ENCODE peak calls at places on chromosome X, in six cellular contexts. One of them, this sample, is unnamed.

GRCh38 chrX:46125139-46125538 is 420.1 kb downstream of the ZNF674 start:
- DNase-seq in IMR-90: no peak
- DNase-seq in mesenchymal stem cell: peak; percentile 2
- DNase-seq in H9: no peak
- DNase-seq in H1: no peak
- DNase-seq in mesendoderm: no peak
- DNase-seq in this sample: no peak

GRCh38 chrX:107628662-107629532 is 587 bp downstream of the PRPS1 start:
- DNase-seq in IMR-90: peak; percentile 6
- DNase-seq in mesenchymal stem cell: peak; percentile 39
- DNase-seq in H9: peak; percentile 45
- DNase-seq in H1: no peak
- DNase-seq in mesendoderm: peak; percentile 59
- DNase-seq in this sample: no peak

GRCh38 chrX:50769389-50770063 is 44.5 kb downstream of the SHROOM4 start:
- DNase-seq in IMR-90: no peak
- DNase-seq in mesenchymal stem cell: no peak
- DNase-seq in H9: no peak
- DNase-seq in H1: no peak
- DNase-seq in mesendoderm: no peak
- DNase-seq in this sample: no peak

GRCh38 chrX:21932277-21932996 is 8.1 kb upstream of the SMS start:
- DNase-seq in IMR-90: peak; percentile 97
- DNase-seq in mesenchymal stem cell: peak; percentile 93
- DNase-seq in H9: no peak
- DNase-seq in H1: no peak
- DNase-seq in mesendoderm: no peak
- DNase-seq in this sample: no peak

GRCh38 chrX:34884693-34885277 is 57.8 kb upstream of the FAM47B start:
- DNase-seq in IMR-90: peak; percentile 88
- DNase-seq in mesenchymal stem cell: peak; percentile 87
- DNase-seq in H9: no peak
- DNase-seq in H1: no peak
- DNase-seq in mesendoderm: no peak
- DNase-seq in this sample: no peak

GRCh38 chrX:11381464-11381863 is 88.3 kb downstream of the AMELX start:
- DNase-seq in IMR-90: peak; percentile 63
- DNase-seq in mesenchymal stem cell: peak; percentile 66
- DNase-seq in H9: peak; percentile 32
- DNase-seq in H1: no peak
- DNase-seq in mesendoderm: peak; percentile 60
- DNase-seq in this sample: peak; percentile 15

GRCh38 chrX:2837961-2838360 is 9.2 kb downstream of the GYG2 start:
- DNase-seq in IMR-90: no peak
- DNase-seq in mesenchymal stem cell: no peak
- DNase-seq in H9: no peak
- DNase-seq in H1: no peak
- DNase-seq in mesendoderm: no peak
- DNase-seq in this sample: no peak

GRCh38 chrX:2794336-2794735 is 34.4 kb upstream of the GYG2 start:
- DNase-seq in IMR-90: no peak
- DNase-seq in mesenchymal stem cell: no peak
- DNase-seq in H9: no peak
- DNase-seq in H1: no peak
- DNase-seq in mesendoderm: no peak
- DNase-seq in this sample: no peak

GRCh38 chrX:71540801-71541545 is 8.1 kb downstream of the OGT start:
- DNase-seq in IMR-90: no peak
- DNase-seq in mesenchymal stem cell: no peak
- DNase-seq in H9: no peak
- DNase-seq in H1: no peak
- DNase-seq in mesendoderm: peak; percentile 24
- DNase-seq in this sample: no peak

GRCh38 chrX:102604327-102604726 is 5.0 kb downstream of the ARMCX5 start:
- DNase-seq in IMR-90: no peak
- DNase-seq in mesenchymal stem cell: no peak
- DNase-seq in H9: no peak
- DNase-seq in H1: no peak
- DNase-seq in mesendoderm: no peak
- DNase-seq in this sample: no peak

GRCh38 chrX:123797543-123798447 is 62.1 kb upstream of the XIAP start:
- DNase-seq in IMR-90: no peak
- DNase-seq in mesenchymal stem cell: no peak
- DNase-seq in H9: no peak
- DNase-seq in H1: no peak
- DNase-seq in mesendoderm: no peak
- DNase-seq in this sample: no peak

GRCh38 chrX:140762061-140762460 is 52.5 kb downstream of the LINC00632 start:
- DNase-seq in IMR-90: peak; percentile 74
- DNase-seq in mesenchymal stem cell: peak; percentile 81
- DNase-seq in H9: peak; percentile 45
- DNase-seq in H1: no peak
- DNase-seq in mesendoderm: peak; percentile 76
- DNase-seq in this sample: peak; percentile 43

GRCh38 chrX:117092641-117093040 is 629.9 kb upstream of the CT83 start:
- DNase-seq in IMR-90: no peak
- DNase-seq in mesenchymal stem cell: no peak
- DNase-seq in H9: no peak
- DNase-seq in H1: no peak
- DNase-seq in mesendoderm: no peak
- DNase-seq in this sample: no peak

GRCh38 chrX:106220177-106220576 is 52.1 kb downstream of the PWWP3B start:
- DNase-seq in IMR-90: no peak
- DNase-seq in mesenchymal stem cell: no peak
- DNase-seq in H9: no peak
- DNase-seq in H1: no peak
- DNase-seq in mesendoderm: peak; percentile 2
- DNase-seq in this sample: no peak

GRCh38 chrX:40727093-40727492 is 8.2 kb downstream of the MED14 start:
- DNase-seq in IMR-90: no peak
- DNase-seq in mesenchymal stem cell: no peak
- DNase-seq in H9: no peak
- DNase-seq in H1: no peak
- DNase-seq in mesendoderm: no peak
- DNase-seq in this sample: no peak

GRCh38 chrX:19991350-19991718 is 473 bp upstream of the BCLAF3 start:
- DNase-seq in IMR-90: no peak
- DNase-seq in mesenchymal stem cell: no peak
- DNase-seq in H9: no peak
- DNase-seq in H1: no peak
- DNase-seq in mesendoderm: no peak
- DNase-seq in this sample: no peak

GRCh38 chrX:138925330-138925729 is 213.8 kb upstream of the FGF13 start:
- DNase-seq in IMR-90: peak; percentile 27
- DNase-seq in mesenchymal stem cell: peak; percentile 63
- DNase-seq in H9: no peak
- DNase-seq in H1: no peak
- DNase-seq in mesendoderm: peak; percentile 32
- DNase-seq in this sample: no peak

GRCh38 chrX:30577362-30577961 is at the start of gene TASL:
- DNase-seq in IMR-90: no peak
- DNase-seq in mesenchymal stem cell: no peak
- DNase-seq in H9: no peak
- DNase-seq in H1: no peak
- DNase-seq in mesendoderm: no peak
- DNase-seq in this sample: no peak

GRCh38 chrX:144637731-144638130 is 609.6 kb upstream of the SPANXN1 start:
- DNase-seq in IMR-90: no peak
- DNase-seq in mesenchymal stem cell: no peak
- DNase-seq in H9: no peak
- DNase-seq in H1: no peak
- DNase-seq in mesendoderm: no peak
- DNase-seq in this sample: no peak

GRCh38 chrX:72569786-72570185 is 2.9 kb downstream of the HDAC8 start:
- DNase-seq in IMR-90: peak; percentile 86
- DNase-seq in mesenchymal stem cell: peak; percentile 8
- DNase-seq in H9: no peak
- DNase-seq in H1: no peak
- DNase-seq in mesendoderm: no peak
- DNase-seq in this sample: no peak

GRCh38 chrX:153055827-153056748 is at the start of gene PNMA3:
- DNase-seq in IMR-90: no peak
- DNase-seq in mesenchymal stem cell: no peak
- DNase-seq in H9: peak; percentile 35
- DNase-seq in H1: no peak
- DNase-seq in mesendoderm: peak; percentile 4
- DNase-seq in this sample: no peak

GRCh38 chrX:68332156-68332823 is 101.0 kb downstream of the OPHN1 start:
- DNase-seq in IMR-90: no peak
- DNase-seq in mesenchymal stem cell: no peak
- DNase-seq in H9: no peak
- DNase-seq in H1: no peak
- DNase-seq in mesendoderm: no peak
- DNase-seq in this sample: no peak

GRCh38 chrX:111168314-111168713 is 72.3 kb downstream of the PAK3 start:
- DNase-seq in IMR-90: peak; percentile 0
- DNase-seq in mesenchymal stem cell: peak; percentile 24
- DNase-seq in H9: peak; percentile 29
- DNase-seq in H1: no peak
- DNase-seq in mesendoderm: peak; percentile 50
- DNase-seq in this sample: no peak

GRCh38 chrX:76253432-76253831 is 80.6 kb downstream of the PBDC1 start:
- DNase-seq in IMR-90: peak; percentile 56
- DNase-seq in mesenchymal stem cell: peak; percentile 58
- DNase-seq in H9: peak; percentile 38
- DNase-seq in H1: no peak
- DNase-seq in mesendoderm: peak; percentile 68
- DNase-seq in this sample: peak; percentile 23

GRCh38 chrX:21745756-21746155 is 12.2 kb downstream of the SMPX start:
- DNase-seq in IMR-90: peak; percentile 25
- DNase-seq in mesenchymal stem cell: peak; percentile 10
- DNase-seq in H9: no peak
- DNase-seq in H1: no peak
- DNase-seq in mesendoderm: peak; percentile 23
- DNase-seq in this sample: no peak

GRCh38 chrX:135740683-135741149 is 27.3 kb downstream of the CT45A3 start:
- DNase-seq in IMR-90: no peak
- DNase-seq in mesenchymal stem cell: no peak
- DNase-seq in H9: peak; percentile 39
- DNase-seq in H1: no peak
- DNase-seq in mesendoderm: no peak
- DNase-seq in this sample: no peak

GRCh38 chrX:22365460-22365859 is 92.7 kb downstream of the CBLL2 start:
- DNase-seq in IMR-90: peak; percentile 91
- DNase-seq in mesenchymal stem cell: peak; percentile 24
- DNase-seq in H9: no peak
- DNase-seq in H1: no peak
- DNase-seq in mesendoderm: no peak
- DNase-seq in this sample: no peak

GRCh38 chrX:47447607-47448006 is 35.4 kb downstream of the ZNF41 start:
- DNase-seq in IMR-90: no peak
- DNase-seq in mesenchymal stem cell: no peak
- DNase-seq in H9: no peak
- DNase-seq in H1: no peak
- DNase-seq in mesendoderm: no peak
- DNase-seq in this sample: no peak

GRCh38 chrX:47448165-47448806 is 34.7 kb downstream of the ZNF41 start:
- DNase-seq in IMR-90: no peak
- DNase-seq in mesenchymal stem cell: no peak
- DNase-seq in H9: no peak
- DNase-seq in H1: no peak
- DNase-seq in mesendoderm: no peak
- DNase-seq in this sample: no peak

GRCh38 chrX:47446971-47447370 is 36.1 kb downstream of the ZNF41 start:
- DNase-seq in IMR-90: no peak
- DNase-seq in mesenchymal stem cell: no peak
- DNase-seq in H9: no peak
- DNase-seq in H1: no peak
- DNase-seq in mesendoderm: no peak
- DNase-seq in this sample: no peak

GRCh38 chrX:47452112-47452511 is 30.9 kb downstream of the ZNF41 start:
- DNase-seq in IMR-90: no peak
- DNase-seq in mesenchymal stem cell: no peak
- DNase-seq in H9: no peak
- DNase-seq in H1: no peak
- DNase-seq in mesendoderm: no peak
- DNase-seq in this sample: no peak

GRCh38 chrX:47446431-47446830 is 36.6 kb downstream of the ZNF41 start:
- DNase-seq in IMR-90: no peak
- DNase-seq in mesenchymal stem cell: no peak
- DNase-seq in H9: no peak
- DNase-seq in H1: no peak
- DNase-seq in mesendoderm: peak; percentile 73
- DNase-seq in this sample: no peak
- H2BK15ac ChIP-seq in IMR-90: no peak overlapping the region
- H2BK15ac ChIP-seq in mesenchymal stem cell: no peak overlapping the region
- H2BK15ac ChIP-seq in H9: no peak overlapping the region
- H2BK15ac ChIP-seq in H1: no peak overlapping the region
- H2BK15ac ChIP-seq in mesendoderm: no peak overlapping the region
- H2BK15ac ChIP-seq in this sample: no peak overlapping the region

GRCh38 chrX:84192006-84192405 is 4.0 kb upstream of the RPS6KA6 start:
- DNase-seq in IMR-90: no peak
- DNase-seq in mesenchymal stem cell: no peak
- DNase-seq in H9: no peak
- DNase-seq in H1: no peak
- DNase-seq in mesendoderm: no peak
- DNase-seq in this sample: no peak

GRCh38 chrX:84186603-84187358 is 1.2 kb downstream of the RPS6KA6 start:
- DNase-seq in IMR-90: peak; percentile 5
- DNase-seq in mesenchymal stem cell: peak; percentile 4
- DNase-seq in H9: peak; percentile 43
- DNase-seq in H1: no peak
- DNase-seq in mesendoderm: peak; percentile 49
- DNase-seq in this sample: no peak

GRCh38 chrX:84188320-84188834 is 378 bp upstream of the RPS6KA6 start:
- DNase-seq in IMR-90: peak; percentile 64
- DNase-seq in mesenchymal stem cell: peak; percentile 63
- DNase-seq in H9: peak; percentile 62
- DNase-seq in H1: peak; percentile 34
- DNase-seq in mesendoderm: peak; percentile 76
- DNase-seq in this sample: no peak

GRCh38 chrX:84189125-84189524 is 1.1 kb upstream of the RPS6KA6 start:
- DNase-seq in IMR-90: no peak
- DNase-seq in mesenchymal stem cell: no peak
- DNase-seq in H9: no peak
- DNase-seq in H1: no peak
- DNase-seq in mesendoderm: peak; percentile 12
- DNase-seq in this sample: no peak

GRCh38 chrX:84187501-84188319 is at the start of gene RPS6KA6:
- DNase-seq in IMR-90: peak; percentile 22
- DNase-seq in mesenchymal stem cell: peak; percentile 40
- DNase-seq in H9: peak; percentile 39
- DNase-seq in H1: no peak
- DNase-seq in mesendoderm: peak; percentile 57
- DNase-seq in this sample: peak; percentile 49
- H4K8ac ChIP-seq in IMR-90: peak within 1 kb of the TSS; percentile 58
- H4K8ac ChIP-seq in mesenchymal stem cell: no peak within 1 kb of the TSS
- H4K8ac ChIP-seq in H9: no peak within 1 kb of the TSS
- H4K8ac ChIP-seq in H1: peak within 1 kb of the TSS; percentile 25
- H4K8ac ChIP-seq in mesendoderm: no peak within 1 kb of the TSS
- H4K8ac ChIP-seq in this sample: no peak within 1 kb of the TSS

GRCh38 chrX:132330156-132330729 is 111.0 kb upstream of the RAP2C start:
- DNase-seq in IMR-90: no peak
- DNase-seq in mesenchymal stem cell: no peak
- DNase-seq in H9: no peak
- DNase-seq in H1: no peak
- DNase-seq in mesendoderm: no peak
- DNase-seq in this sample: no peak
- H3K27ac ChIP-seq in IMR-90: no peak overlapping the region
- H3K27ac ChIP-seq in mesenchymal stem cell: no peak overlapping the region
- H3K27ac ChIP-seq in H9: no peak overlapping the region
- H3K27ac ChIP-seq in H1: no peak overlapping the region
- H3K27ac ChIP-seq in mesendoderm: no peak overlapping the region
- H3K27ac ChIP-seq in this sample: no peak overlapping the region

GRCh38 chrX:121260568-121261240 is 213.3 kb downstream of the GLUD2 start:
- DNase-seq in IMR-90: no peak
- DNase-seq in mesenchymal stem cell: no peak
- DNase-seq in H9: no peak
- DNase-seq in H1: no peak
- DNase-seq in mesendoderm: peak; percentile 0
- DNase-seq in this sample: peak; percentile 62
- H2BK15ac ChIP-seq in IMR-90: no peak overlapping the region
- H2BK15ac ChIP-seq in mesenchymal stem cell: no peak overlapping the region
- H2BK15ac ChIP-seq in H9: no peak overlapping the region
- H2BK15ac ChIP-seq in H1: no peak overlapping the region
- H2BK15ac ChIP-seq in mesendoderm: no peak overlapping the region
- H2BK15ac ChIP-seq in this sample: no peak overlapping the region

This sample was measured in neuronal stem cell.